ENCODE peak calls at places on chromosomes 2 and 18, in ten cellular contexts. F, Z, Y, A, S, N, E, K, V and M are unnamed samples.

GRCh38 chr2:224927671-224928173 is 114.5 kb downstream of the DOCK10 start:
- DNase-seq in F (peak; percentile 35), Z (peak; percentile 76), Y (peak; percentile 41), A (no peak), S (no peak), N (no peak), E (peak; percentile 49), K (no peak), V (peak; percentile 58), M (no peak)

GRCh38 chr18:24536326-24536725 is 75.9 kb downstream of the HRH4 start:
- DNase-seq in F (no peak), Z (no peak), Y (peak; percentile 24), A (peak; percentile 52), S (no peak), N (no peak), E (no peak), K (no peak), V (no peak), M (no peak)

GRCh38 chr18:10194592-10194991 is 259.8 kb upstream of the APCDD1 start:
- DNase-seq in F (no peak), Z (peak; percentile 8), Y (no peak), A (no peak), S (no peak), N (no peak), E (no peak), K (no peak), V (no peak), M (no peak)

GRCh38 chr18:73884868-73885267 is 262.8 kb downstream of the FBXO15 start:
- DNase-seq in F (no peak), Z (no peak), Y (no peak), A (no peak), S (no peak), N (no peak), E (no peak), K (no peak), V (no peak), M (no peak)

GRCh38 chr2:240509667-240510512 is 47.9 kb downstream of the ANKMY1 start:
- DNase-seq in F (no peak), Z (no peak), Y (no peak), A (no peak), S (no peak), N (no peak), E (no peak), K (peak; percentile 16), V (no peak), M (no peak)

GRCh38 chr18:45167109-45167551 is 448.1 kb upstream of the SLC14A2 start:
- DNase-seq in F (no peak), Z (peak; percentile 52), Y (no peak), A (no peak), S (no peak), N (no peak), E (peak; percentile 29), K (no peak), V (no peak), M (no peak)

GRCh38 chr2:27959496-27959895 is 69.0 kb downstream of the BABAM2 start:
- DNase-seq in F (no peak), Z (peak; percentile 75), Y (peak; percentile 24), A (no peak), S (peak; percentile 20), N (no peak), E (peak; percentile 29), K (no peak), V (no peak), M (no peak)

GRCh38 chr2:37143986-37144385 is 12.8 kb downstream of the EIF2AK2 start:
- DNase-seq in F (no peak), Z (peak; percentile 63), Y (no peak), A (no peak), S (no peak), N (no peak), E (no peak), K (no peak), V (no peak), M (no peak)

GRCh38 chr2:74872310-74872923 is 38.5 kb downstream of the HK2 start:
- DNase-seq in F (no peak), Z (no peak), Y (no peak), A (no peak), S (no peak), N (no peak), E (no peak), K (no peak), V (no peak), M (no peak)

GRCh38 chr18:34729264-34729663 is 19.2 kb downstream of the DTNA start:
- DNase-seq in F (no peak), Z (peak; percentile 57), Y (peak; percentile 61), A (peak; percentile 25), S (no peak), N (peak; percentile 13), E (peak; percentile 27), K (no peak), V (no peak), M (peak; percentile 70)

GRCh38 chr2:45898819-45899218 is 247.3 kb downstream of the PRKCE start:
- DNase-seq in F (no peak), Z (peak; percentile 60), Y (peak; percentile 20), A (no peak), S (no peak), N (no peak), E (no peak), K (no peak), V (no peak), M (no peak)

GRCh38 chr2:223008162-223008561 is 43.8 kb upstream of the KCNE4 start:
- DNase-seq in F (no peak), Z (peak; percentile 93), Y (no peak), A (no peak), S (no peak), N (no peak), E (no peak), K (no peak), V (no peak), M (no peak)

GRCh38 chr2:176553685-176554106 is 284.5 kb downstream of the MTX2 start:
- DNase-seq in F (no peak), Z (peak; percentile 38), Y (peak; percentile 31), A (peak; percentile 47), S (peak; percentile 70), N (peak; percentile 15), E (peak; percentile 68), K (peak; percentile 63), V (peak; percentile 14), M (peak; percentile 36)

GRCh38 chr2:8488001-8488738 is 193.7 kb upstream of the ID2 start:
- DNase-seq in F (peak; percentile 50), Z (no peak), Y (no peak), A (no peak), S (peak; percentile 31), N (no peak), E (no peak), K (no peak), V (peak; percentile 33), M (peak; percentile 36)

GRCh38 chr18:7336616-7337015 is 105.7 kb downstream of the LRRC30 start:
- DNase-seq in F (no peak), Z (no peak), Y (no peak), A (no peak), S (no peak), N (no peak), E (no peak), K (no peak), V (no peak), M (no peak)

GRCh38 chr2:27494944-27495554 is at the start of gene FNDC4:
- DNase-seq in F (no peak), Z (no peak), Y (no peak), A (peak; percentile 19), S (no peak), N (no peak), E (peak; percentile 15), K (no peak), V (no peak), M (peak; percentile 83)

GRCh38 chr2:70596739-70597138 is 43.1 kb upstream of the TGFA start:
- DNase-seq in F (no peak), Z (no peak), Y (peak; percentile 31), A (peak; percentile 43), S (no peak), N (no peak), E (peak; percentile 43), K (no peak), V (no peak), M (no peak)

GRCh38 chr2:148922776-148923175 is 47.7 kb downstream of the KIF5C start:
- DNase-seq in F (no peak), Z (no peak), Y (no peak), A (no peak), S (no peak), N (no peak), E (no peak), K (no peak), V (no peak), M (no peak)